ENCODE peak calls at places on chromosomes 6 and 20, in four cellular contexts. W is cardiac fibroblast, J is OCI-LY7, Y is type B pancreatic cell. M is an unnamed sample.

GRCh38 chr6:98836962-98837944 is 2.9 kb downstream of the POU3F2 start:
- DNase-seq in W (no peak), J (no peak), Y (no peak), M (no peak)

GRCh38 chr6:55456016-55456415 is 123.0 kb downstream of the HMGCLL1 start:
- DNase-seq in W (no peak), Y (no peak), J (no peak), M (no peak)

GRCh38 chr6:166420351-166420750 is 37.6 kb upstream of the MPC1 start:
- DNase-seq in J (no peak), Y (no peak), W (peak; percentile 70), M (no peak)

GRCh38 chr6:27582928-27583725 is 110.2 kb upstream of the ZNF184 start:
- DNase-seq in W (peak; percentile 85), J (no peak), Y (no peak), M (no peak)

GRCh38 chr6:170185175-170185970 is 105.5 kb downstream of the DLL1 start:
- DNase-seq in Y (peak; percentile 56), J (no peak), W (no peak), M (peak; percentile 25)

GRCh38 chr6:100695445-100695844 is 185.7 kb downstream of the ASCC3 start:
- DNase-seq in W (no peak), Y (no peak), J (no peak), M (no peak)

GRCh38 chr20:63534831-63535651 is 2.1 kb downstream of the PTK6 start:
- DNase-seq in Y (no peak), W (no peak), J (no peak), M (no peak)

GRCh38 chr20:48791014-48791413 is 36.8 kb downstream of the PREX1 start:
- DNase-seq in W (no peak), Y (no peak), J (peak; percentile 28), M (no peak)

GRCh38 chr6:81767163-81768000 is 14.9 kb upstream of the TENT5A start:
- DNase-seq in Y (no peak), W (peak; percentile 69), J (no peak), M (no peak)

GRCh38 chr6:53492860-53493634 is 51.9 kb downstream of the GCLC start:
- DNase-seq in W (peak; percentile 79), J (peak; percentile 61), Y (no peak), M (no peak)

GRCh38 chr20:58965270-58966064 is 15.6 kb upstream of the NELFCD start:
- DNase-seq in Y (no peak), W (no peak), J (no peak), M (no peak)

GRCh38 chr6:126335210-126335609 is 4.7 kb upstream of the CENPW start:
- DNase-seq in W (no peak), J (no peak), Y (no peak), M (no peak)

GRCh38 chr20:21781446-21782075 is 76.1 kb downstream of the PAX1 start:
- DNase-seq in W (no peak), J (no peak), Y (no peak), M (no peak)

DNA sequence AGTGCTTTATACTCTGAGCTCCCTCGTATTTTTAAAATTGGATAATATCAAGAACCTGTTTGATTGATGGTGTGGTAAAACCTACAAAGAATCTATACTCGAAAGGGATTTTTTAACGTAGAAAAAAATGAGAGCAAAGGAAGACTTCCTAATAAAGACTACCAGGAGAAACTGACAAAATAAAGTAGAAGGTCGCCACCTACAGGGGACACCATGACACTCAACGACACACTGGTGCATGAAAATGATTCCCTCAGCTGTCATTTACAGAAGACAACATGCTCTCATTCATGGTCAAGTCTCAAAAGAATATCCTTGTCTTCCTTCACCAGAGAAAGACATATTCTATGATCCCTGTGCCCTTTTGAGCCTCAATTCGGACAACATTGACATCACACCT is 10.1 kb upstream of the NHSL1 start:
- DNase-seq in Y (no peak), J (peak; percentile 60), W (peak; percentile 74), M (no peak)
- TF ChIP-seq CTCF in Y (peak; percentile 73), J (peak; percentile 84), W (peak; percentile 40), M (peak; percentile 34)

GRCh38 chr6:39430446-39430845 is 107.9 kb upstream of the KCNK16 start:
- DNase-seq in Y (no peak), W (no peak), J (no peak), M (no peak)
- TF ChIP-seq CTCF in Y (no peak), W (no peak), J (no peak), M (no peak)

GRCh38 chr6:10771371-10771894 is 23.8 kb downstream of the TMEM14B start:
- DNase-seq in W (no peak), Y (no peak), J (no peak), M (no peak)
- TF ChIP-seq CTCF in W (no peak), Y (no peak), J (no peak), M (no peak)

GRCh38 chr6:135411339-135411738 is 86.2 kb downstream of the AHI1 start:
- DNase-seq in J (peak; percentile 16), Y (no peak), W (peak; percentile 19), M (no peak)
- TF ChIP-seq CTCF in J (peak; percentile 65), Y (peak; percentile 57), W (peak; percentile 22), M (no peak)

GRCh38 chr20:39067526-39068216 is 105.5 kb downstream of the DHX35 start:
- DNase-seq in Y (no peak), W (peak; percentile 63), J (no peak), M (no peak)

GRCh38 chr20:39070484-39071231 is 108.5 kb downstream of the DHX35 start:
- DNase-seq in Y (no peak), J (no peak), W (peak; percentile 55), M (no peak)

GRCh38 chr20:39072132-39072531 is 110.0 kb downstream of the DHX35 start:
- DNase-seq in Y (no peak), W (no peak), J (no peak), M (no peak)

GRCh38 chr20:39069976-39070375 is 107.8 kb downstream of the DHX35 start:
- DNase-seq in J (no peak), Y (no peak), W (no peak), M (no peak)

GRCh38 chr20:39066464-39066863 is 104.3 kb downstream of the DHX35 start:
- DNase-seq in W (no peak), Y (no peak), J (peak; percentile 15), M (no peak)
- TF ChIP-seq CTCF in W (no peak), Y (peak; percentile 66), J (peak; percentile 27), M (no peak)